ENCODE peak calls at places on chromosome 21, in ten cellular contexts. S, Y, T, K, M, J, B, P, X and G are unnamed samples.

GRCh38 chr21:32826317-32827167 is 55.0 kb upstream of the PAXBP1 start:
- DNase-seq in S (peak; percentile 62), Y (peak; percentile 63), T (peak; percentile 76), K (peak; percentile 51), M (no peak), J (no peak), B (no peak), P (peak; percentile 62), X (no peak), G (peak; percentile 60)

GRCh38 chr21:39593522-39593921 is 19.2 kb upstream of the B3GALT5 start:
- DNase-seq in S (no peak), Y (no peak), T (no peak), K (no peak), M (no peak), J (no peak), B (no peak), P (no peak), X (no peak), G (no peak)

GRCh38 chr21:21163904-21164303 is 165.7 kb downstream of the NCAM2 start:
- DNase-seq in S (peak; percentile 70), Y (peak; percentile 28), T (peak; percentile 81), K (peak; percentile 74), M (peak; percentile 60), J (no peak), B (no peak), P (peak; percentile 54), X (no peak), G (peak; percentile 44)

GRCh38 chr21:16304189-16304588 is 574.4 kb downstream of the USP25 start:
- DNase-seq in S (no peak), Y (no peak), T (no peak), K (no peak), M (no peak), J (no peak), B (no peak), P (no peak), X (no peak), G (no peak)

GRCh38 chr21:34530264-34530663 is 18.3 kb upstream of the KCNE1 start:
- DNase-seq in S (no peak), Y (no peak), T (no peak), K (peak; percentile 74), M (no peak), J (no peak), B (no peak), P (no peak), X (no peak), G (no peak)

GRCh38 chr21:40120944-40121575 is 253.8 kb downstream of the PCP4 start:
- DNase-seq in S (peak; percentile 28), Y (peak; percentile 11), T (peak; percentile 50), K (no peak), M (no peak), J (no peak), B (no peak), P (no peak), X (no peak), G (no peak)

GRCh38 chr21:36554411-36555157 is 74.7 kb upstream of the CLDN14 start:
- DNase-seq in S (peak; percentile 39), Y (no peak), T (no peak), K (no peak), M (no peak), J (no peak), B (peak; percentile 64), P (no peak), X (no peak), G (no peak)

GRCh38 chr21:38751379-38752050 is 54.2 kb upstream of the ETS2 start:
- DNase-seq in S (no peak), Y (no peak), T (no peak), K (no peak), M (peak; percentile 94), J (no peak), B (no peak), P (no peak), X (peak; percentile 87), G (no peak)

GRCh38 chr21:29196664-29197052 is 66.2 kb downstream of the MAP3K7CL start:
- DNase-seq in S (no peak), Y (no peak), T (no peak), K (no peak), M (no peak), J (no peak), B (no peak), P (no peak), X (no peak), G (no peak)

GRCh38 chr21:41428311-41428710 is 2.3 kb downstream of the MX1 start:
- DNase-seq in S (no peak), Y (no peak), T (no peak), K (no peak), M (peak; percentile 43), J (no peak), B (peak; percentile 52), P (no peak), X (no peak), G (no peak)

GRCh38 chr21:41425588-41425953 is 468 bp upstream of the MX1 start:
- DNase-seq in S (no peak), Y (no peak), T (no peak), K (no peak), M (no peak), J (no peak), B (peak; percentile 84), P (no peak), X (no peak), G (no peak)

GRCh38 chr21:41425954-41426655 is at the start of gene MX1:
- DNase-seq in S (no peak), Y (peak; percentile 10), T (peak; percentile 81), K (peak; percentile 59), M (peak; percentile 73), J (peak; percentile 63), B (peak; percentile 85), P (peak; percentile 94), X (peak; percentile 90), G (no peak)

GRCh38 chr21:41427556-41427955 is 1.5 kb downstream of the MX1 start:
- DNase-seq in S (no peak), Y (no peak), T (no peak), K (no peak), M (no peak), J (no peak), B (peak; percentile 85), P (no peak), X (no peak), G (no peak)

GRCh38 chr21:41426656-41427311 is 745 bp downstream of the MX1 start:
- DNase-seq in S (no peak), Y (no peak), T (no peak), K (no peak), M (peak; percentile 56), J (no peak), B (peak; percentile 83), P (no peak), X (no peak), G (no peak)
- H3K4me3 ChIP-seq in S (peak overlapping the region; percentile 23), Y (peak overlapping the region; percentile 49), T (peak overlapping the region; percentile 6), K (no peak overlapping the region), M (peak overlapping the region; percentile 53), J (peak overlapping the region; percentile 93), B (peak overlapping the region; percentile 67), P (peak overlapping the region; percentile 82), X (peak overlapping the region; percentile 84), G (no peak overlapping the region)

GRCh38 chr21:17900990-17901385 is 81.8 kb upstream of the C21orf91 start:
- DNase-seq in S (peak; percentile 23), Y (no peak), T (no peak), K (no peak), M (no peak), J (no peak), B (no peak), P (no peak), X (no peak), G (peak; percentile 28)

GRCh38 chr21:17901458-17902092 is 82.4 kb upstream of the C21orf91 start:
- DNase-seq in S (no peak), Y (no peak), T (no peak), K (peak; percentile 14), M (no peak), J (no peak), B (no peak), P (no peak), X (no peak), G (no peak)

GRCh38 chr21:17903929-17904639 is 84.9 kb upstream of the C21orf91 start:
- DNase-seq in S (no peak), Y (no peak), T (no peak), K (no peak), M (no peak), J (no peak), B (no peak), P (no peak), X (no peak), G (no peak)

GRCh38 chr21:17903029-17903806 is 84.1 kb upstream of the C21orf91 start:
- DNase-seq in S (no peak), Y (no peak), T (peak; percentile 56), K (peak; percentile 50), M (no peak), J (no peak), B (no peak), P (no peak), X (no peak), G (no peak)

GRCh38 chr21:17900281-17900989 is 81.3 kb upstream of the C21orf91 start:
- DNase-seq in S (peak; percentile 82), Y (no peak), T (no peak), K (no peak), M (no peak), J (no peak), B (no peak), P (no peak), X (no peak), G (peak; percentile 40)
- H3K4me1 ChIP-seq in S (no peaks in the 10 kb centered on the region), Y (no peaks in the 10 kb centered on the region), T (peaks cover 5% of the 10 kb centered on the region), K (no peaks in the 10 kb centered on the region), M (peaks cover 19% of the 10 kb centered on the region), J (peaks cover 4% of the 10 kb centered on the region), B (no peaks in the 10 kb centered on the region), P (no peaks in the 10 kb centered on the region), X (no peaks in the 10 kb centered on the region), G (peaks cover 3% of the 10 kb centered on the region)

GRCh38 chr21:41885341-41886024 is 6.3 kb upstream of the PRDM15 start:
- DNase-seq in S (no peak), Y (no peak), T (no peak), K (peak; percentile 51), M (no peak), J (no peak), B (no peak), P (no peak), X (no peak), G (no peak)
- H3K4me3 ChIP-seq in S (no peak overlapping the region), Y (no peak overlapping the region), T (no peak overlapping the region), K (no peak overlapping the region), M (no peak overlapping the region), J (no peak overlapping the region), B (no peak overlapping the region), P (no peak overlapping the region), X (no peak overlapping the region), G (no peak overlapping the region)

DNA sequence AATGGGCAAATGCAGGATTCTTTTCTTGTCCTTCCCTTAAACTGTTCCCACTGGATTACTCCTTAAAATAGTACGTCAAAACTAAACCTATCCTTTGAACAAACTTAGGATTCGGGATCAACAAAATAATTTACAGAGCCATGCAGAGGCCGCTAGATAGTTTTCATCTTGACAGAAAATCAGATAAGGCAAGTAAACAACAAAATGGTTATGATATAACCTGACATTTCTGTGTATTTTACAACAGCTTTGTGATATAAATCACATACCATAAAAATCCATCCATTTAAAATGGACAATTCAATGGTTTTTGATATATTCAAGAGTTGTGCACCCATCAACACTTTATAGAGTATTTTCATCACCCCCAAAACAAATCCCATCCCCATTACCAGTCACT is 11.2 kb downstream of the SCAF4 start:
- DNase-seq in S (no peak), Y (no peak), T (no peak), K (no peak), M (no peak), J (no peak), B (no peak), P (no peak), X (no peak), G (no peak)
- H3K4me1 ChIP-seq in S (no peaks in the 10 kb centered on the region), Y (peaks cover 23% of the 10 kb centered on the region), T (no peaks in the 10 kb centered on the region), K (no peaks in the 10 kb centered on the region), M (peaks cover 20% of the 10 kb centered on the region), J (peaks cover 7% of the 10 kb centered on the region), B (peaks cover 49% of the 10 kb centered on the region), P (peaks cover 17% of the 10 kb centered on the region), X (no peaks in the 10 kb centered on the region), G (peaks cover 12% of the 10 kb centered on the region)